ENCODE peak calls at places on chromosomes 2 and 18, in seven cellular contexts. F is astrocyte, S is hepatocyte, H is keratinocyte, X is neural progenitor cell, P is fibroblast of lung, A is HCT116. E is an unnamed sample.

GRCh38 chr2:14239605-14240004 is 392.9 kb upstream of the LRATD1 start:
- DNase-seq in F (no peak), S (no peak), H (no peak), X (no peak), P (no peak), A (no peak), E (no peak)

GRCh38 chr2:15939854-15940660 is at the start of gene MYCN:
- DNase-seq in F (peak), S (peak), H (no peak), X (peak), P (no peak), A (no peak), E (no peak)

GRCh38 chr18:24055878-24056277 is 41.3 kb downstream of the TTC39C start:
- DNase-seq in F (no peak), S (no peak), H (no peak), X (peak), P (no peak), A (no peak), E (no peak)

GRCh38 chr2:241844066-241844728 is 14.5 kb downstream of the PDCD1 start:
- DNase-seq in F (peak), S (peak), H (no peak), X (peak), P (peak), A (peak), E (peak)

GRCh38 chr2:102703748-102704147 is 58.1 kb upstream of the TMEM182 start:
- DNase-seq in F (peak), S (peak), H (no peak), X (peak), P (peak), A (peak), E (peak)

GRCh38 chr18:10265560-10266235 is 188.7 kb upstream of the APCDD1 start:
- DNase-seq in F (peak), S (no peak), H (no peak), X (no peak), P (peak), A (no peak), E (no peak)

GRCh38 chr2:111119004-111119846 is 1.5 kb upstream of the BCL2L11 start:
- DNase-seq in F (no peak), S (peak), H (no peak), X (peak), P (no peak), A (no peak), E (no peak)

GRCh38 chr2:144460981-144461766 is 58.7 kb downstream of the ZEB2 start:
- DNase-seq in F (peak), S (no peak), H (no peak), X (no peak), P (peak), A (no peak), E (no peak)

GRCh38 chr2:176446718-176447414 is 177.6 kb downstream of the MTX2 start:
- DNase-seq in F (no peak), S (no peak), H (no peak), X (no peak), P (no peak), A (no peak), E (peak)

GRCh38 chr2:73128841-73129535 is 16.2 kb upstream of the RAB11FIP5 start:
- DNase-seq in F (no peak), S (no peak), H (no peak), X (no peak), P (no peak), A (no peak), E (no peak)

GRCh38 chr18:23378470-23378764 is 74.7 kb upstream of the RIOK3 start:
- DNase-seq in F (peak), S (no peak), H (no peak), X (no peak), P (peak), A (no peak), E (peak)

DNA sequence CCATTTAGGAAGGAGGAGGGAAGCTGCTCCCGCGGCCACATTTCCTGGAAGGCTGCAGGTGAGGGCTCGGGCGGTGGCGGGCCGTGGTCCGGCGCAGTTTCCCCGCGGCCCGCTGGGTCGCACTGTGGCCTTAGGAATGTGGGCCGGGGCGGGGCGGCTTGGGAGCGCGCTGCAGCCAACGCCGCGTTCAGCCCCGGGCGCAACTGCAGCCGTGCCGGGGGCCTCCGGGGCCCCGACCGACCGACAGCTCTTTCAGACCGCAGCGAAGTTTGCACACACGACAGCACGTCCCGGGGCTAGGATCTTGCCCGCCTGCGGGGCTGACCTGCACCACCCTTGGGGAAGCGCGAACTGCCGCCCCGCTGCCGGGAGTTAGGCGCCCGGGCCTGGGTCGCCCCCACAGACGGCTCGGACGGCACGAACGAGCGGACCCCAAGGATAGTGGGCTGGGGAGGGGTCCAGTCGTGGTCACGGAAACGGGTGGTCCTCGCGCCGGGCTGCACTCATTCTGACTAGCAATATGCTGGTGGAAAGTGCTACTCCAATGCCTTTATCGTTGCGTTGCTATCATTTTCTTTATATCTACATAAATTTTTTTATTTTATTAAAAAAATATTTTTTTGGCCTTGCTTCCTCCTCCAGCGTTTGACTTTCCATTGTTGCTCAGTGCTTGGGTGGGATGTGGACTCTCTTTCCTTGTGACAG is 70.0 kb upstream of the DLX2 start:
- DNase-seq in F (peak), S (peak), H (no peak), X (peak), P (peak), A (peak), E (peak)
- TF ChIP-seq CTCF in F (peak), S (peak), H (peak), X (peak), P (peak), A (peak), E (peak)

GRCh38 chr2:96839288-96839874 is 4.4 kb downstream of the ANKRD23 start:
- DNase-seq in F (no peak), S (no peak), H (no peak), X (no peak), P (peak), A (no peak), E (no peak)
- H2AFZ ChIP-seq in F (no peak), S (no peak), H (no peak), X (no peak), P (no peak), A (no peak), E (no peak)

DNA sequence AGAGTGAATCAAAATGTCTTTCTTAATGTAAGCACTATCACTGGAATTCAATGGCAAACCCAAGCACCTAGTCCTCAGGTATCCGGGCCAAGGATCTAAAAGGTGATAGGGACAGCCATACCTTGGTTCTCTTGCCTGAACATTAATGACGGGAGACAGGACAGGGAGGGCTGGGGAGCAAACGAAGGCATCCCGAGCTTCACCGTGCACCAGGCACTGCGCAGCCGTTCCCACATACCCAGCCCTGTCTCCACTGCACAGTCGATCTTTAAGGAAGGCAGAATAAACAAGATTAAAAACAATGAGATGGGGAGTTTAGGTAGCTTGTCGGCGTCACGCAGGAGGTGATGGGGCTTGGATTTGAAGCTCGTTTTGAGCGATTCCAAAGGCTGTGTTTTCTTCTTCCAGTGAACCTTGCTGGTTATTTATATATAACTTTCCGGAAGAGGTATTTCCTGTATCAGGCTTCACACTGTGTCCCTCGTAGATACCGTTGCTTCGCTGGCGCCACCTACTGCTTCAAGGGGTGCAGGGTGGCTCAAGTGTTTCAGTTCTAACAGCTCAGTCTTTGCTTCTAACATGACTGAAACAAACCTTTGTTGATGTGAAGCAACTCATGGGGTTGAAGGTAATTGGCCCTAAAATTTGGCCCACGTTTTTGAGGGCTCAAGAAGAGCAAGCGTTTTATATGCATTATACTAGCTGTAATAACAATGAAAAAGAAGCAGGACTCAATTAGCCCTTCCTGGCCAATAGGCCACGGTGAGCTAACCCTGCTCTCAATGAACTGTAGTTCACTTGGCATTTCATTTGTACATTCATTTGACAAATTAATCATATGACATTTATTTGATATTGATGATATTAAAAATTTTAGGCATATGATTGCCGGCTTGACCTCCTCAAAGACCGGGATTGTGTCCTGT is 77.4 kb downstream of the DCDC2C start:
- DNase-seq in F (no peak), S (peak), H (no peak), X (peak), P (peak), A (peak), E (peak)
- TF ChIP-seq CTCF in F (peak), S (peak), H (peak), X (peak), P (peak), A (peak), E (peak)

DNA sequence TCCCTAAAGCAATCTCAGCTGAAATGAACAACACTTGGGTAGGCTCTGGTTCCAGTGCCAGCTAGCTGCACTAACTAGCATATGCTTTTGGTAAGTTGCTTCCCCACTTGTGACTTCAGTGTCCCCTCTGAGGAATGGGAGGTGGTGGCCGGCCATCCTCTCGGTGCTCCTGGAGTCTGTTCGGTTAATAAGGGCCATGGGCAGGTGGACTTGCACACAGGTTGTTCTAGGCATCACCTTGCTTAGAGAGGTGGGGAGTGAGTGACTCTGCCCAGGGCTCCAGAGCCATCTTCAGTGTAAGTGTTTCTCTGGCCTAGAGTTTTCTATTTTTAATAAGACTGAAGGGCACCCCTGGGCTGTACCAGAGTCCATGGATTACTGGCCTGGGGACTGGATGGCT is 18.8 kb upstream of the TAF1B start:
- DNase-seq in F (no peak), S (no peak), H (no peak), X (no peak), P (no peak), A (no peak), E (no peak)
- H2AFZ ChIP-seq in F (no peak), S (no peak), H (no peak), X (no peak), P (no peak), A (no peak), E (no peak)

GRCh38 chr18:63161728-63162195 is 157.8 kb downstream of the BCL2 start:
- DNase-seq in F (peak), S (peak), H (peak), X (no peak), P (peak), A (no peak), E (peak)

GRCh38 chr18:63162271-63163014 is 157.1 kb downstream of the BCL2 start:
- DNase-seq in F (peak), S (no peak), H (no peak), X (no peak), P (peak), A (no peak), E (no peak)

GRCh38 chr18:63160172-63160995 is 159.2 kb downstream of the BCL2 start:
- DNase-seq in F (no peak), S (no peak), H (no peak), X (no peak), P (no peak), A (no peak), E (no peak)

GRCh38 chr18:63159590-63159989 is 160.0 kb downstream of the BCL2 start:
- DNase-seq in F (no peak), S (no peak), H (no peak), X (no peak), P (no peak), A (no peak), E (no peak)

DNA sequence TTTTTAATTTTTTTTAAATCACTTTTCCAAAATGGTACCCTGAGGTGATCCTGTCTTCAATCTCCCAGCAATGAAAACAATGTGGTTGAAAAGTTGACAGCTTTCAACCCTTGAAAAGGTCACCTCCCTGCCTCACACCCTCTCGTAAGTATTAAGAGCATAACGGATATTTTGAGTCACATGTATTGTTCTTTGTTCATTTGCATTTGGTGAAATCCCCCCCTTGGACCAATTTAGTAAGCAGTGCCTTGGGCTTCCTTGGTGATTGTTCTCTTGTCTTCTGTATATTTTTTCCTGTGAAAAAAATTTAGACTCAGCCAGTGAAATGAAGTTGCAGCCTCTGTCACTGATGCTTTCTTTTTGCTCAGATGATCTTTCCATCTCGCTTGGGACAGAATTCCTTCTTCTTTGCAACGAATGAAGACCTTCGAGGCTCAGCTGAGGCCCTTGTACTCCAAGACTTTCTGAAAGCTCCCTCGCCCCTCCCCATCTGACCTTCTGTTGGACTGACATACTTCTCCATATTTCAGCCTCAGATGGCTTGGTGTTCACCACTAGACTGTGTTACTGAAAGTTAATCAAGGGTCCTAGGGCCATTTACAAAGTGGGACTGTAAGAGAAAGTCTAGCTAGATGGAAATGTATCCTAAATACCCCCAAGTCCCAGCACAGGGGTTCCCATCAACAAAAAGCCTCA is 158.4 kb downstream of the BCL2 start:
- DNase-seq in F (no peak), S (no peak), H (no peak), X (no peak), P (peak), A (no peak), E (no peak)
- TF ChIP-seq CTCF in F (no peak), S (no peak), H (no peak), X (no peak), P (no peak), A (no peak), E (no peak)

DNA sequence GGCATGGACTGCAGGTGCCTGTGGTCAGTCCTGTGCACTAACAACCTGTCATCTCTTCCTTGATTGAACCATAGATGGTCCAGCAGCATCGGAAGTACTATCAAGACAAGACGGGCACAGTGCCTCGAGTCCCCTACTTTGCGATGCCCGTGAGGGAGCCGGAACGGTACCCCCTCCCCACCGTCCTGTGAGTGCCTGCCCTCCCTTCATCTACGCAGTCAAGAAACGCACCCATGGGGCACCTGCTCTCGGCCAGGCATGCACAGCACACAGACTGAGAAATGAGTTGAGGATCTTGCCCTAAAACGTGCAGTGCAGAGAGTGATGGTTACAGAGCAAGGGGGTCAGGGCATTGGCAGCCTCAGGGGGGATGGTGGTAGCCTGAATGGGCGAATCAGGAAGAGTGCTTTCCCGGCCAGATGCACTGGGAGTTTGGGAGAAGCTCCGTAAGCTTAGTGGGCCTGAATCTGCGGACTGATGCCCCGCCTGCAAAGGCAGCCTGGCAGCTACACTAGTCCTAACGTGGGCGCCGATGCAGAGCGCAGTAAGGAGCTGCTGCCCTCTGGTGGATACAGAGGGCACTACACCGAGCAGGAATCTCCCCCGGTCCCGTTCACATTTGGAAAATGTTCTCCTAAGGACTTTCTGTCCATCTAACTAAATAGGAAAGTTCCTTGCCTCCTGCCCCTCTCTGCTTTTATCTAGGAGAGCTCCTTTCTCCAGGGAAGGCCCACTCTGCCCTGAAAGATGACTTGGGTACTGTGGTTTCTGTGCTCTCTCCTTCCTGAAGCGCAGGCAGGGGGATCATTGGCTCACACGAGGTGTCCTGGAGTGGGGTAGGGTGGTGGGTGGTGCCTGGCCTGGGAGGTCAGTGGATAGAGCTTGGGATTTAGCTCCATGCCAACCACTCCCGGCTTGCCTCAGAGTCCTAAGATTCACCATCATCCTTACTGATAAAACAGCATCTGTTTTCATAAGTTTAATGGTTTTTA is 63.4 kb downstream of the CIB4 start:
- DNase-seq in F (peak), S (peak), H (no peak), X (peak), P (peak), A (peak), E (peak)
- H2AFZ ChIP-seq in F (no peak), S (no peak), H (no peak), X (peak), P (no peak), A (no peak), E (peak)

DNA sequence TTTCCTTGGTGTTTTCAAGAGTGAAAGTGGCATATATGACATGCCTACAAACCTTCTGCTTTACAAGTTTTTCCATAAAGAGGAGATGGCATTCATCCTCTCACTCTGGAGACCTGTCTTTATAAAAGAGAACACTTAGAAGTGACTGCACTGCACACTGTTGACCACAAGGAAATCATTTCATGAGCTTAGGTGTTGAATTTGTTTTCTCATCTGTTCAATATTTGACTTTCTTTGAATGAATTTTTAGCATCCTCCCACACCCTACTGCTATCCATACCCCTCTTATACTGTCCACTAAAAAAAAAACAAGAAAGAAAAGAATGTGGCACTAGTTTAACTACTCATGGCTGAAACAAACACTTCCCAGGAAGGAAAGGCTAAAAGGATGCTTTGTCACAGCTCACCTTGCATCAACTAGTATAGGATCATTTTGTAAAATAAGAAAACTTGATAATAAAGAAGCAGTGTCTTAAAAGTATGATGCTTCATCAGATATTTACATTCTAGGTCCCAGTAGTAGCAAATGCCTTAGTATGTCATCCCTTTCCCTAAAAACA is 83.0 kb downstream of the ACVR1 start:
- DNase-seq in F (no peak), S (no peak), H (no peak), X (no peak), P (no peak), A (no peak), E (peak)
- TF ChIP-seq CTCF in F (peak), S (peak), H (peak), X (peak), P (peak), A (peak), E (peak)

DNA sequence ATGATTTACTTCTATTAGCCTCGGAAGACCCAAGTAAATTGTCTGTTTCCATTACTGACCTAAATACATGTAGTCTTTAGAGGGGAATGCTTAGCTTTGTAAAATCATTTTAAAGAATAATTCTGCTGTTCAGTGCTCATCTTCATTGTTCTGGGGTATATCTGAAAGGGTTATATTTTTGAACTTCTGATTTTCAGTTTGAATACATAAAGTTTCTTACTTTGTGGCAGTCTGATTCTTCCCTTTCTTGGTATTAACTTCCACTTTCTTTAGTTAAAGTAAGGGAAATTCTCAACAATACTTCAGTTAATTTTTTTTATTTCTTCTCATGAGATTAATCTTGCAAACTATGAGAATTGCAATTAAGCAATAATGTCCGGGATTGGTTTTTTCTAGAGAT is 148.4 kb downstream of the DOCK10 start:
- DNase-seq in F (no peak), S (no peak), H (no peak), X (no peak), P (no peak), A (no peak), E (no peak)
- H2AFZ ChIP-seq in F (no peak), S (no peak), H (no peak), X (no peak), P (no peak), A (no peak), E (no peak)

DNA sequence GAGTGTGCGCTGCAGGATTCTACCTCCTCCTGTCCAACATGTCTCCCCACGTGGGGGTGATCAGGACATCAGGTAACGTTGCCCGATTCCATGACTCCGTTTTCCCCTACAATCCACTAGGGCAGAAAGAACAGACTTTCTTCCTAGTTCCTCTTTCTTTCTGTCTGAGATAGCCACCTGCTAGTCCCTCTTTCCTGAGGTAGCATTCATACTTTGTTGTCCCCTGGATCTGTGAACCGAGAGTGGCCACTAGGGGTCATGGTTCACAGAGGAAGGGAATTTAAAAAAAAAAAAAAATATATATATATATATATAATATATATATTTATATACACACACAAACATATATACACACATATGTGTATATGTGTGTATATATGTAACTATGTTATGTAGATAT is 210.0 kb upstream of the ZNF521 start:
- DNase-seq in F (peak), S (peak), H (no peak), X (peak), P (peak), A (no peak), E (peak)
- TF ChIP-seq CTCF in F (peak), S (peak), H (no peak), X (peak), P (peak), A (peak), E (peak)